ENCODE peak calls at places on chromosome 20, in eight cellular contexts. One of them, this sample, is unnamed.

GRCh38 chr20:54355631-54356280 is 119.6 kb upstream of the DOK5 start:
- DNase-seq in WTC11: no peak
- DNase-seq in SK-N-MC: no peak
- DNase-seq in RPMI8226: no peak
- DNase-seq in hypothalamus: no peak
- DNase-seq in COR-L47: no peak
- DNase-seq in ELR: no peak
- DNase-seq in activated CD4-positive, alpha-beta T cell treated with anti-CD3 and anti-CD28 coated beads, Interleukin-2, amount 50 U/mL, for 4 hours: no peak
- DNase-seq in this sample: no peak

GRCh38 chr20:12970372-12970821 is 38.4 kb upstream of the SPTLC3 start:
- DNase-seq in WTC11: no peak
- DNase-seq in SK-N-MC: peak; percentile 5
- DNase-seq in RPMI8226: peak; percentile 55
- DNase-seq in hypothalamus: no peak
- DNase-seq in COR-L47: peak; percentile 9
- DNase-seq in ELR: peak; percentile 60
- DNase-seq in activated CD4-positive, alpha-beta T cell treated with anti-CD3 and anti-CD28 coated beads, Interleukin-2, amount 50 U/mL, for 4 hours: no peak
- DNase-seq in this sample: peak; percentile 30

GRCh38 chr20:1185781-1186334 is 1.1 kb upstream of the TMEM74B start:
- DNase-seq in WTC11: peak; percentile 70
- DNase-seq in SK-N-MC: no peak
- DNase-seq in RPMI8226: peak; percentile 68
- DNase-seq in hypothalamus: no peak
- DNase-seq in COR-L47: no peak
- DNase-seq in ELR: peak; percentile 59
- DNase-seq in activated CD4-positive, alpha-beta T cell treated with anti-CD3 and anti-CD28 coated beads, Interleukin-2, amount 50 U/mL, for 4 hours: peak; percentile 13
- DNase-seq in this sample: peak; percentile 57

GRCh38 chr20:38452880-38453624 is 17.9 kb upstream of the SNHG17 start:
- DNase-seq in WTC11: no peak
- DNase-seq in SK-N-MC: no peak
- DNase-seq in RPMI8226: no peak
- DNase-seq in hypothalamus: no peak
- DNase-seq in COR-L47: no peak
- DNase-seq in ELR: peak; percentile 94
- DNase-seq in activated CD4-positive, alpha-beta T cell treated with anti-CD3 and anti-CD28 coated beads, Interleukin-2, amount 50 U/mL, for 4 hours: no peak
- DNase-seq in this sample: no peak

GRCh38 chr20:43963872-43964791 is 49.5 kb downstream of the TOX2 start:
- DNase-seq in WTC11: no peak
- DNase-seq in SK-N-MC: no peak
- DNase-seq in RPMI8226: peak; percentile 80
- DNase-seq in hypothalamus: no peak
- DNase-seq in COR-L47: no peak
- DNase-seq in ELR: peak; percentile 29
- DNase-seq in activated CD4-positive, alpha-beta T cell treated with anti-CD3 and anti-CD28 coated beads, Interleukin-2, amount 50 U/mL, for 4 hours: peak; percentile 48
- DNase-seq in this sample: no peak

GRCh38 chr20:17680128-17680835 is 1.8 kb downstream of the RRBP1 start:
- DNase-seq in WTC11: no peak
- DNase-seq in SK-N-MC: no peak
- DNase-seq in RPMI8226: peak; percentile 22
- DNase-seq in hypothalamus: no peak
- DNase-seq in COR-L47: no peak
- DNase-seq in ELR: peak; percentile 83
- DNase-seq in activated CD4-positive, alpha-beta T cell treated with anti-CD3 and anti-CD28 coated beads, Interleukin-2, amount 50 U/mL, for 4 hours: no peak
- DNase-seq in this sample: peak; percentile 61

GRCh38 chr20:62603907-62604785 is 38.2 kb upstream of the SLCO4A1 start:
- DNase-seq in WTC11: no peak
- DNase-seq in SK-N-MC: no peak
- DNase-seq in RPMI8226: no peak
- DNase-seq in hypothalamus: no peak
- DNase-seq in COR-L47: no peak
- DNase-seq in ELR: peak; percentile 26
- DNase-seq in activated CD4-positive, alpha-beta T cell treated with anti-CD3 and anti-CD28 coated beads, Interleukin-2, amount 50 U/mL, for 4 hours: no peak
- DNase-seq in this sample: no peak

GRCh38 chr20:36017034-36017951 is 48.9 kb downstream of the CNBD2 start:
- DNase-seq in WTC11: no peak
- DNase-seq in SK-N-MC: no peak
- DNase-seq in RPMI8226: no peak
- DNase-seq in hypothalamus: no peak
- DNase-seq in COR-L47: no peak
- DNase-seq in ELR: peak; percentile 56
- DNase-seq in activated CD4-positive, alpha-beta T cell treated with anti-CD3 and anti-CD28 coated beads, Interleukin-2, amount 50 U/mL, for 4 hours: no peak
- DNase-seq in this sample: peak; percentile 47

GRCh38 chr20:20411841-20412240 is 43.9 kb downstream of the INSM1 start:
- DNase-seq in WTC11: no peak
- DNase-seq in SK-N-MC: no peak
- DNase-seq in RPMI8226: no peak
- DNase-seq in hypothalamus: no peak
- DNase-seq in COR-L47: no peak
- DNase-seq in ELR: no peak
- DNase-seq in activated CD4-positive, alpha-beta T cell treated with anti-CD3 and anti-CD28 coated beads, Interleukin-2, amount 50 U/mL, for 4 hours: no peak
- DNase-seq in this sample: no peak

GRCh38 chr20:23441850-23442313 is 2.4 kb downstream of the CSTL1 start:
- DNase-seq in WTC11: peak; percentile 89
- DNase-seq in SK-N-MC: no peak
- DNase-seq in RPMI8226: peak; percentile 72
- DNase-seq in hypothalamus: peak; percentile 16
- DNase-seq in COR-L47: peak; percentile 69
- DNase-seq in ELR: peak; percentile 78
- DNase-seq in activated CD4-positive, alpha-beta T cell treated with anti-CD3 and anti-CD28 coated beads, Interleukin-2, amount 50 U/mL, for 4 hours: peak; percentile 36
- DNase-seq in this sample: peak; percentile 53

GRCh38 chr20:7214081-7214740 is 446.7 kb downstream of the BMP2 start:
- DNase-seq in WTC11: peak; percentile 25
- DNase-seq in SK-N-MC: no peak
- DNase-seq in RPMI8226: no peak
- DNase-seq in hypothalamus: no peak
- DNase-seq in COR-L47: no peak
- DNase-seq in ELR: no peak
- DNase-seq in activated CD4-positive, alpha-beta T cell treated with anti-CD3 and anti-CD28 coated beads, Interleukin-2, amount 50 U/mL, for 4 hours: no peak
- DNase-seq in this sample: no peak

GRCh38 chr20:52748235-52748950 is 223.8 kb upstream of the TSHZ2 start:
- DNase-seq in WTC11: no peak
- DNase-seq in SK-N-MC: no peak
- DNase-seq in RPMI8226: no peak
- DNase-seq in hypothalamus: no peak
- DNase-seq in COR-L47: no peak
- DNase-seq in ELR: no peak
- DNase-seq in activated CD4-positive, alpha-beta T cell treated with anti-CD3 and anti-CD28 coated beads, Interleukin-2, amount 50 U/mL, for 4 hours: no peak
- DNase-seq in this sample: no peak

GRCh38 chr20:47502271-47502730 is 614 bp downstream of the NCOA3 start:
- DNase-seq in WTC11: peak; percentile 20
- DNase-seq in SK-N-MC: no peak
- DNase-seq in RPMI8226: peak; percentile 38
- DNase-seq in hypothalamus: peak; percentile 32
- DNase-seq in COR-L47: no peak
- DNase-seq in ELR: peak; percentile 46
- DNase-seq in activated CD4-positive, alpha-beta T cell treated with anti-CD3 and anti-CD28 coated beads, Interleukin-2, amount 50 U/mL, for 4 hours: no peak
- DNase-seq in this sample: peak; percentile 17

GRCh38 chr20:46062621-46063020 is 27.1 kb downstream of the NCOA5 start:
- DNase-seq in WTC11: no peak
- DNase-seq in SK-N-MC: no peak
- DNase-seq in RPMI8226: no peak
- DNase-seq in hypothalamus: no peak
- DNase-seq in COR-L47: no peak
- DNase-seq in ELR: no peak
- DNase-seq in activated CD4-positive, alpha-beta T cell treated with anti-CD3 and anti-CD28 coated beads, Interleukin-2, amount 50 U/mL, for 4 hours: no peak
- DNase-seq in this sample: no peak

GRCh38 chr20:5211803-5212714 is 85.3 kb downstream of the CDS2 start:
- DNase-seq in WTC11: no peak
- DNase-seq in SK-N-MC: no peak
- DNase-seq in RPMI8226: no peak
- DNase-seq in hypothalamus: no peak
- DNase-seq in COR-L47: no peak
- DNase-seq in ELR: no peak
- DNase-seq in activated CD4-positive, alpha-beta T cell treated with anti-CD3 and anti-CD28 coated beads, Interleukin-2, amount 50 U/mL, for 4 hours: no peak
- DNase-seq in this sample: no peak

GRCh38 chr20:1567392-1568165 is 10.1 kb upstream of the SIRPD start:
- DNase-seq in WTC11: no peak
- DNase-seq in SK-N-MC: no peak
- DNase-seq in RPMI8226: no peak
- DNase-seq in hypothalamus: no peak
- DNase-seq in COR-L47: no peak
- DNase-seq in ELR: peak; percentile 92
- DNase-seq in activated CD4-positive, alpha-beta T cell treated with anti-CD3 and anti-CD28 coated beads, Interleukin-2, amount 50 U/mL, for 4 hours: no peak
- DNase-seq in this sample: no peak

GRCh38 chr20:23125625-23126191 is 39.6 kb upstream of the CD93 start:
- DNase-seq in WTC11: no peak
- DNase-seq in SK-N-MC: no peak
- DNase-seq in RPMI8226: no peak
- DNase-seq in hypothalamus: no peak
- DNase-seq in COR-L47: no peak
- DNase-seq in ELR: no peak
- DNase-seq in activated CD4-positive, alpha-beta T cell treated with anti-CD3 and anti-CD28 coated beads, Interleukin-2, amount 50 U/mL, for 4 hours: no peak
- DNase-seq in this sample: no peak

GRCh38 chr20:6057139-6057538 is 3.3 kb upstream of the LRRN4 start:
- DNase-seq in WTC11: no peak
- DNase-seq in SK-N-MC: no peak
- DNase-seq in RPMI8226: no peak
- DNase-seq in hypothalamus: no peak
- DNase-seq in COR-L47: no peak
- DNase-seq in ELR: no peak
- DNase-seq in activated CD4-positive, alpha-beta T cell treated with anti-CD3 and anti-CD28 coated beads, Interleukin-2, amount 50 U/mL, for 4 hours: no peak
- DNase-seq in this sample: no peak

GRCh38 chr20:47818466-47818865 is 33.2 kb upstream of the SULF2 start:
- DNase-seq in WTC11: no peak
- DNase-seq in SK-N-MC: no peak
- DNase-seq in RPMI8226: no peak
- DNase-seq in hypothalamus: no peak
- DNase-seq in COR-L47: no peak
- DNase-seq in ELR: no peak
- DNase-seq in activated CD4-positive, alpha-beta T cell treated with anti-CD3 and anti-CD28 coated beads, Interleukin-2, amount 50 U/mL, for 4 hours: no peak
- DNase-seq in this sample: no peak